ENCODE peak calls at places on chromosomes 16 and 17, in ten cellular contexts. One of them, this sample, is unnamed.
A peak's percentile ranks its signal among the peaks of the same experiment; 100 is the strongest.

GRCh38 chr17:66087073-66087472 is 104.9 kb downstream of the CEP112 start:
- DNase-seq in stimulated activated CD8-positive, alpha-beta memory T cell treated with anti-CD3 and anti-CD28 coated beads, Interleukin-15, amount 100 ng/mL, for 4 hours: no peak
- DNase-seq in HAP-1: no peak
- DNase-seq in Kasumi-1: no peak
- DNase-seq in T follicular helper cell: no peak
- DNase-seq in mucosa of gallbladder: no peak
- DNase-seq in NCI-H1105: no peak
- DNase-seq in WTC11: no peak
- DNase-seq in ovary: no peak
- DNase-seq in NCI-H526: no peak
- DNase-seq in this sample: no peak

GRCh38 chr17:21376835-21377690 is 906 bp downstream of the KCNJ12 start:
- DNase-seq in stimulated activated CD8-positive, alpha-beta memory T cell treated with anti-CD3 and anti-CD28 coated beads, Interleukin-15, amount 100 ng/mL, for 4 hours: no peak
- DNase-seq in HAP-1: no peak
- DNase-seq in Kasumi-1: no peak
- DNase-seq in T follicular helper cell: no peak
- DNase-seq in mucosa of gallbladder: no peak
- DNase-seq in NCI-H1105: peak; percentile 70
- DNase-seq in WTC11: peak; percentile 41
- DNase-seq in ovary: no peak
- DNase-seq in NCI-H526: no peak
- DNase-seq in this sample: no peak

GRCh38 chr16:56344518-56345405 is 80.6 kb downstream of the AMFR start:
- DNase-seq in stimulated activated CD8-positive, alpha-beta memory T cell treated with anti-CD3 and anti-CD28 coated beads, Interleukin-15, amount 100 ng/mL, for 4 hours: no peak
- DNase-seq in HAP-1: no peak
- DNase-seq in Kasumi-1: no peak
- DNase-seq in T follicular helper cell: no peak
- DNase-seq in mucosa of gallbladder: no peak
- DNase-seq in NCI-H1105: no peak
- DNase-seq in WTC11: no peak
- DNase-seq in ovary: no peak
- DNase-seq in NCI-H526: no peak
- DNase-seq in this sample: no peak

GRCh38 chr16:77223184-77223583 is 24.0 kb downstream of the SYCE1L start:
- DNase-seq in stimulated activated CD8-positive, alpha-beta memory T cell treated with anti-CD3 and anti-CD28 coated beads, Interleukin-15, amount 100 ng/mL, for 4 hours: no peak
- DNase-seq in HAP-1: no peak
- DNase-seq in Kasumi-1: no peak
- DNase-seq in T follicular helper cell: no peak
- DNase-seq in mucosa of gallbladder: no peak
- DNase-seq in NCI-H1105: no peak
- DNase-seq in WTC11: peak; percentile 65
- DNase-seq in ovary: no peak
- DNase-seq in NCI-H526: no peak
- DNase-seq in this sample: no peak

GRCh38 chr17:75826561-75827290 is 17.5 kb downstream of the UNC13D start:
- DNase-seq in stimulated activated CD8-positive, alpha-beta memory T cell treated with anti-CD3 and anti-CD28 coated beads, Interleukin-15, amount 100 ng/mL, for 4 hours: no peak
- DNase-seq in HAP-1: no peak
- DNase-seq in Kasumi-1: no peak
- DNase-seq in T follicular helper cell: no peak
- DNase-seq in mucosa of gallbladder: no peak
- DNase-seq in NCI-H1105: no peak
- DNase-seq in WTC11: no peak
- DNase-seq in ovary: no peak
- DNase-seq in NCI-H526: no peak
- DNase-seq in this sample: no peak

GRCh38 chr17:28433696-28434095 is 27.7 kb upstream of the SLC46A1 start:
- DNase-seq in stimulated activated CD8-positive, alpha-beta memory T cell treated with anti-CD3 and anti-CD28 coated beads, Interleukin-15, amount 100 ng/mL, for 4 hours: no peak
- DNase-seq in HAP-1: no peak
- DNase-seq in Kasumi-1: no peak
- DNase-seq in T follicular helper cell: no peak
- DNase-seq in mucosa of gallbladder: no peak
- DNase-seq in NCI-H1105: no peak
- DNase-seq in WTC11: no peak
- DNase-seq in ovary: no peak
- DNase-seq in NCI-H526: no peak
- DNase-seq in this sample: no peak

GRCh38 chr17:33497623-33498022 is 204.5 kb upstream of the ASIC2 start:
- DNase-seq in stimulated activated CD8-positive, alpha-beta memory T cell treated with anti-CD3 and anti-CD28 coated beads, Interleukin-15, amount 100 ng/mL, for 4 hours: no peak
- DNase-seq in HAP-1: no peak
- DNase-seq in Kasumi-1: no peak
- DNase-seq in T follicular helper cell: no peak
- DNase-seq in mucosa of gallbladder: no peak
- DNase-seq in NCI-H1105: no peak
- DNase-seq in WTC11: no peak
- DNase-seq in ovary: no peak
- DNase-seq in NCI-H526: no peak
- DNase-seq in this sample: no peak

GRCh38 chr17:78684026-78684425 is 98.0 kb downstream of the CYTH1 start:
- DNase-seq in stimulated activated CD8-positive, alpha-beta memory T cell treated with anti-CD3 and anti-CD28 coated beads, Interleukin-15, amount 100 ng/mL, for 4 hours: no peak
- DNase-seq in HAP-1: no peak
- DNase-seq in Kasumi-1: no peak
- DNase-seq in T follicular helper cell: no peak
- DNase-seq in mucosa of gallbladder: no peak
- DNase-seq in NCI-H1105: peak; percentile 2
- DNase-seq in WTC11: no peak
- DNase-seq in ovary: no peak
- DNase-seq in NCI-H526: no peak
- DNase-seq in this sample: peak; percentile 33

GRCh38 chr16:588639-588888 is 1.3 kb upstream of the RAB40C start:
- DNase-seq in stimulated activated CD8-positive, alpha-beta memory T cell treated with anti-CD3 and anti-CD28 coated beads, Interleukin-15, amount 100 ng/mL, for 4 hours: no peak
- DNase-seq in HAP-1: peak; percentile 23
- DNase-seq in Kasumi-1: no peak
- DNase-seq in T follicular helper cell: peak; percentile 64
- DNase-seq in mucosa of gallbladder: no peak
- DNase-seq in NCI-H1105: no peak
- DNase-seq in WTC11: peak; percentile 60
- DNase-seq in ovary: peak; percentile 44
- DNase-seq in NCI-H526: peak; percentile 22
- DNase-seq in this sample: no peak

GRCh38 chr16:78666318-78666717 is 566.9 kb downstream of the WWOX start:
- DNase-seq in stimulated activated CD8-positive, alpha-beta memory T cell treated with anti-CD3 and anti-CD28 coated beads, Interleukin-15, amount 100 ng/mL, for 4 hours: no peak
- DNase-seq in HAP-1: no peak
- DNase-seq in Kasumi-1: no peak
- DNase-seq in T follicular helper cell: no peak
- DNase-seq in mucosa of gallbladder: no peak
- DNase-seq in NCI-H1105: no peak
- DNase-seq in WTC11: no peak
- DNase-seq in ovary: no peak
- DNase-seq in NCI-H526: no peak
- DNase-seq in this sample: no peak

GRCh38 chr16:72969146-72969545 is 78.8 kb downstream of the ZFHX3 start:
- DNase-seq in stimulated activated CD8-positive, alpha-beta memory T cell treated with anti-CD3 and anti-CD28 coated beads, Interleukin-15, amount 100 ng/mL, for 4 hours: no peak
- DNase-seq in HAP-1: no peak
- DNase-seq in Kasumi-1: peak; percentile 6
- DNase-seq in T follicular helper cell: no peak
- DNase-seq in mucosa of gallbladder: no peak
- DNase-seq in NCI-H1105: no peak
- DNase-seq in WTC11: no peak
- DNase-seq in ovary: no peak
- DNase-seq in NCI-H526: no peak
- DNase-seq in this sample: no peak

GRCh38 chr17:298791-299450 is 53.7 kb downstream of the RPH3AL start:
- DNase-seq in stimulated activated CD8-positive, alpha-beta memory T cell treated with anti-CD3 and anti-CD28 coated beads, Interleukin-15, amount 100 ng/mL, for 4 hours: no peak
- DNase-seq in HAP-1: no peak
- DNase-seq in Kasumi-1: no peak
- DNase-seq in T follicular helper cell: no peak
- DNase-seq in mucosa of gallbladder: peak; percentile 65
- DNase-seq in NCI-H1105: no peak
- DNase-seq in WTC11: no peak
- DNase-seq in ovary: peak; percentile 81
- DNase-seq in NCI-H526: no peak
- DNase-seq in this sample: no peak

GRCh38 chr16:14409563-14409962 is 220.5 kb downstream of the PARN start:
- DNase-seq in stimulated activated CD8-positive, alpha-beta memory T cell treated with anti-CD3 and anti-CD28 coated beads, Interleukin-15, amount 100 ng/mL, for 4 hours: no peak
- DNase-seq in HAP-1: no peak
- DNase-seq in Kasumi-1: no peak
- DNase-seq in T follicular helper cell: no peak
- DNase-seq in mucosa of gallbladder: no peak
- DNase-seq in NCI-H1105: no peak
- DNase-seq in WTC11: no peak
- DNase-seq in ovary: no peak
- DNase-seq in NCI-H526: no peak
- DNase-seq in this sample: no peak

GRCh38 chr17:50210249-50211225 is 9.1 kb upstream of the COL1A1 start:
- DNase-seq in stimulated activated CD8-positive, alpha-beta memory T cell treated with anti-CD3 and anti-CD28 coated beads, Interleukin-15, amount 100 ng/mL, for 4 hours: no peak
- DNase-seq in HAP-1: peak; percentile 4
- DNase-seq in Kasumi-1: peak; percentile 12
- DNase-seq in T follicular helper cell: no peak
- DNase-seq in mucosa of gallbladder: peak; percentile 69
- DNase-seq in NCI-H1105: no peak
- DNase-seq in WTC11: peak; percentile 44
- DNase-seq in ovary: peak; percentile 93
- DNase-seq in NCI-H526: no peak
- DNase-seq in this sample: no peak

GRCh38 chr17:41906465-41907184 is 12.1 kb downstream of the ACLY start:
- DNase-seq in stimulated activated CD8-positive, alpha-beta memory T cell treated with anti-CD3 and anti-CD28 coated beads, Interleukin-15, amount 100 ng/mL, for 4 hours: no peak
- DNase-seq in HAP-1: no peak
- DNase-seq in Kasumi-1: no peak
- DNase-seq in T follicular helper cell: no peak
- DNase-seq in mucosa of gallbladder: no peak
- DNase-seq in NCI-H1105: no peak
- DNase-seq in WTC11: no peak
- DNase-seq in ovary: no peak
- DNase-seq in NCI-H526: no peak
- DNase-seq in this sample: no peak

GRCh38 chr16:88764913-88765349 is 20.1 kb downstream of the PIEZO1 start:
- DNase-seq in stimulated activated CD8-positive, alpha-beta memory T cell treated with anti-CD3 and anti-CD28 coated beads, Interleukin-15, amount 100 ng/mL, for 4 hours: no peak
- DNase-seq in HAP-1: no peak
- DNase-seq in Kasumi-1: no peak
- DNase-seq in T follicular helper cell: no peak
- DNase-seq in mucosa of gallbladder: no peak
- DNase-seq in NCI-H1105: no peak
- DNase-seq in WTC11: peak; percentile 44
- DNase-seq in ovary: no peak
- DNase-seq in NCI-H526: no peak
- DNase-seq in this sample: no peak

GRCh38 chr16:4679854-4680636 is 13.3 kb upstream of the NUDT16L1 start:
- DNase-seq in stimulated activated CD8-positive, alpha-beta memory T cell treated with anti-CD3 and anti-CD28 coated beads, Interleukin-15, amount 100 ng/mL, for 4 hours: no peak
- DNase-seq in HAP-1: no peak
- DNase-seq in Kasumi-1: peak; percentile 89
- DNase-seq in T follicular helper cell: no peak
- DNase-seq in mucosa of gallbladder: peak; percentile 84
- DNase-seq in NCI-H1105: no peak
- DNase-seq in WTC11: no peak
- DNase-seq in ovary: peak; percentile 84
- DNase-seq in NCI-H526: no peak
- DNase-seq in this sample: peak; percentile 45

GRCh38 chr16:30472328-30472942 is at the start of gene ITGAL:
- DNase-seq in stimulated activated CD8-positive, alpha-beta memory T cell treated with anti-CD3 and anti-CD28 coated beads, Interleukin-15, amount 100 ng/mL, for 4 hours: peak; percentile 73
- DNase-seq in HAP-1: no peak
- DNase-seq in Kasumi-1: peak; percentile 68
- DNase-seq in T follicular helper cell: peak; percentile 78
- DNase-seq in mucosa of gallbladder: peak; percentile 44
- DNase-seq in NCI-H1105: no peak
- DNase-seq in WTC11: no peak
- DNase-seq in ovary: no peak
- DNase-seq in NCI-H526: no peak
- DNase-seq in this sample: no peak

GRCh38 chr16:23026777-23027362 is 122.4 kb downstream of the USP31 start:
- DNase-seq in stimulated activated CD8-positive, alpha-beta memory T cell treated with anti-CD3 and anti-CD28 coated beads, Interleukin-15, amount 100 ng/mL, for 4 hours: no peak
- DNase-seq in HAP-1: peak; percentile 4
- DNase-seq in Kasumi-1: no peak
- DNase-seq in T follicular helper cell: no peak
- DNase-seq in mucosa of gallbladder: peak; percentile 13
- DNase-seq in NCI-H1105: no peak
- DNase-seq in WTC11: peak; percentile 58
- DNase-seq in ovary: no peak
- DNase-seq in NCI-H526: no peak
- DNase-seq in this sample: no peak

GRCh38 chr16:73231969-73232554 is 184.1 kb upstream of the ZFHX3 start:
- DNase-seq in stimulated activated CD8-positive, alpha-beta memory T cell treated with anti-CD3 and anti-CD28 coated beads, Interleukin-15, amount 100 ng/mL, for 4 hours: no peak
- DNase-seq in HAP-1: no peak
- DNase-seq in Kasumi-1: no peak
- DNase-seq in T follicular helper cell: no peak
- DNase-seq in mucosa of gallbladder: no peak
- DNase-seq in NCI-H1105: peak; percentile 3
- DNase-seq in WTC11: no peak
- DNase-seq in ovary: no peak
- DNase-seq in NCI-H526: no peak
- DNase-seq in this sample: no peak

GRCh38 chr16:86448306-86448705 is 62.0 kb upstream of the FOXF1 start:
- DNase-seq in stimulated activated CD8-positive, alpha-beta memory T cell treated with anti-CD3 and anti-CD28 coated beads, Interleukin-15, amount 100 ng/mL, for 4 hours: no peak
- DNase-seq in HAP-1: no peak
- DNase-seq in Kasumi-1: peak; percentile 42
- DNase-seq in T follicular helper cell: no peak
- DNase-seq in mucosa of gallbladder: no peak
- DNase-seq in NCI-H1105: no peak
- DNase-seq in WTC11: no peak
- DNase-seq in ovary: no peak
- DNase-seq in NCI-H526: no peak
- DNase-seq in this sample: no peak

GRCh38 chr17:71496552-71496951 is 624.3 kb upstream of the SOX9 start:
- DNase-seq in stimulated activated CD8-positive, alpha-beta memory T cell treated with anti-CD3 and anti-CD28 coated beads, Interleukin-15, amount 100 ng/mL, for 4 hours: no peak
- DNase-seq in HAP-1: no peak
- DNase-seq in Kasumi-1: no peak
- DNase-seq in T follicular helper cell: no peak
- DNase-seq in mucosa of gallbladder: no peak
- DNase-seq in NCI-H1105: no peak
- DNase-seq in WTC11: no peak
- DNase-seq in ovary: no peak
- DNase-seq in NCI-H526: no peak
- DNase-seq in this sample: no peak

GRCh38 chr16:54048994-54049929 is 237.3 kb downstream of the IRX3 start:
- DNase-seq in stimulated activated CD8-positive, alpha-beta memory T cell treated with anti-CD3 and anti-CD28 coated beads, Interleukin-15, amount 100 ng/mL, for 4 hours: no peak
- DNase-seq in HAP-1: peak; percentile 4
- DNase-seq in Kasumi-1: peak; percentile 20
- DNase-seq in T follicular helper cell: no peak
- DNase-seq in mucosa of gallbladder: no peak
- DNase-seq in NCI-H1105: no peak
- DNase-seq in WTC11: peak; percentile 41
- DNase-seq in ovary: no peak
- DNase-seq in NCI-H526: no peak
- DNase-seq in this sample: peak; percentile 35

GRCh38 chr17:57130708-57131461 is 45.8 kb downstream of the AKAP1 start:
- DNase-seq in stimulated activated CD8-positive, alpha-beta memory T cell treated with anti-CD3 and anti-CD28 coated beads, Interleukin-15, amount 100 ng/mL, for 4 hours: peak; percentile 34
- DNase-seq in HAP-1: peak; percentile 66
- DNase-seq in Kasumi-1: peak; percentile 73
- DNase-seq in T follicular helper cell: peak; percentile 78
- DNase-seq in mucosa of gallbladder: peak; percentile 87
- DNase-seq in NCI-H1105: peak; percentile 68
- DNase-seq in WTC11: peak; percentile 88
- DNase-seq in ovary: peak; percentile 83
- DNase-seq in NCI-H526: peak; percentile 38
- DNase-seq in this sample: peak; percentile 56

GRCh38 chr17:77364941-77365583 is 224.3 kb downstream of the SEC14L1 start:
- DNase-seq in stimulated activated CD8-positive, alpha-beta memory T cell treated with anti-CD3 and anti-CD28 coated beads, Interleukin-15, amount 100 ng/mL, for 4 hours: no peak
- DNase-seq in HAP-1: no peak
- DNase-seq in Kasumi-1: no peak
- DNase-seq in T follicular helper cell: no peak
- DNase-seq in mucosa of gallbladder: no peak
- DNase-seq in NCI-H1105: no peak
- DNase-seq in WTC11: no peak
- DNase-seq in ovary: no peak
- DNase-seq in NCI-H526: no peak
- DNase-seq in this sample: no peak

GRCh38 chr16:8565498-8565897 is 24.8 kb downstream of the TMEM114 start:
- DNase-seq in stimulated activated CD8-positive, alpha-beta memory T cell treated with anti-CD3 and anti-CD28 coated beads, Interleukin-15, amount 100 ng/mL, for 4 hours: no peak
- DNase-seq in HAP-1: no peak
- DNase-seq in Kasumi-1: no peak
- DNase-seq in T follicular helper cell: no peak
- DNase-seq in mucosa of gallbladder: no peak
- DNase-seq in NCI-H1105: no peak
- DNase-seq in WTC11: peak; percentile 62
- DNase-seq in ovary: no peak
- DNase-seq in NCI-H526: no peak
- DNase-seq in this sample: no peak

GRCh38 chr17:44314869-44315661 is 6.7 kb downstream of the RUNDC3A start:
- DNase-seq in stimulated activated CD8-positive, alpha-beta memory T cell treated with anti-CD3 and anti-CD28 coated beads, Interleukin-15, amount 100 ng/mL, for 4 hours: no peak
- DNase-seq in HAP-1: peak; percentile 17
- DNase-seq in Kasumi-1: peak; percentile 12
- DNase-seq in T follicular helper cell: no peak
- DNase-seq in mucosa of gallbladder: no peak
- DNase-seq in NCI-H1105: peak; percentile 34
- DNase-seq in WTC11: peak; percentile 76
- DNase-seq in ovary: no peak
- DNase-seq in NCI-H526: peak; percentile 48
- DNase-seq in this sample: peak; percentile 49

GRCh38 chr16:74999683-75000480 is 1.1 kb downstream of the ZNRF1 start:
- DNase-seq in stimulated activated CD8-positive, alpha-beta memory T cell treated with anti-CD3 and anti-CD28 coated beads, Interleukin-15, amount 100 ng/mL, for 4 hours: peak; percentile 13
- DNase-seq in HAP-1: no peak
- DNase-seq in Kasumi-1: no peak
- DNase-seq in T follicular helper cell: peak; percentile 52
- DNase-seq in mucosa of gallbladder: peak; percentile 51
- DNase-seq in NCI-H1105: peak; percentile 35
- DNase-seq in WTC11: peak; percentile 78
- DNase-seq in ovary: peak; percentile 44
- DNase-seq in NCI-H526: peak; percentile 35
- DNase-seq in this sample: peak; percentile 55